ENCODE peak calls at places on chromosomes 16 and 17, in seven cellular contexts. P is neural progenitor cell, N is GM23338, F is brain microvascular endothelial cell, T is spleen, U is PC-3, Y is cardiac muscle cell. Q is an unnamed sample.

GRCh38 chr17:63434951-63435571 is 11.0 kb downstream of the CYB561 start:
- DNase-seq in N (no peak), P (no peak), U (peak), F (no peak), Y (peak), T (no peak), Q (peak)

GRCh38 chr16:23949630-23950290 is 114.0 kb downstream of the PRKCB start:
- DNase-seq in F (no peak), Y (no peak), T (peak), P (no peak), U (no peak), N (no peak), Q (no peak)

GRCh38 chr17:61335845-61336655 is 63.6 kb upstream of the TBX2 start:
- DNase-seq in N (no peak), T (no peak), U (peak), Y (no peak), F (no peak), P (no peak), Q (no peak)

GRCh38 chr17:74241434-74241833 is 28.1 kb downstream of the TTYH2 start:
- DNase-seq in P (no peak), Y (peak), N (no peak), F (no peak), U (no peak), T (no peak), Q (no peak)

GRCh38 chr16:4500283-4500682 is 24.1 kb downstream of the HMOX2 start:
- DNase-seq in P (no peak), T (no peak), U (peak), Y (peak), N (no peak), F (peak), Q (no peak)

GRCh38 chr17:15490634-15491261 is 23.3 kb upstream of the CDRT4 start:
- DNase-seq in U (peak), F (peak), T (peak), N (peak), P (peak), Y (peak), Q (peak)

GRCh38 chr17:69223809-69224208 is 4.8 kb downstream of the ABCA10 start:
- DNase-seq in F (peak), T (no peak), P (no peak), U (no peak), Y (peak), N (no peak), Q (no peak)

GRCh38 chr17:80545499-80545826 is 825 bp downstream of the RPTOR start:
- DNase-seq in U (peak), Y (peak), N (peak), F (no peak), T (no peak), P (no peak), Q (peak)

GRCh38 chr16:66273036-66273435 is 93.5 kb upstream of the CDH5 start:
- DNase-seq in P (no peak), T (no peak), N (no peak), Y (no peak), U (no peak), F (no peak), Q (no peak)

GRCh38 chr17:79919164-79919585 is 79.9 kb upstream of the CBX4 start:
- DNase-seq in T (peak), U (peak), F (no peak), P (no peak), N (peak), Y (no peak), Q (no peak)

GRCh38 chr17:28720247-28720996 is 637 bp downstream of the RPL23A start:
- DNase-seq in T (no peak), Y (no peak), P (no peak), N (no peak), F (no peak), U (no peak), Q (no peak)

GRCh38 chr17:74099441-74100340 is 103.8 kb upstream of the RPL38 start:
- DNase-seq in P (no peak), T (no peak), U (no peak), Y (no peak), N (no peak), F (no peak), Q (no peak)

GRCh38 chr16:87221633-87222032 is 95.6 kb downstream of the C16orf95 start:
- DNase-seq in P (no peak), U (no peak), T (no peak), Y (no peak), N (no peak), F (no peak), Q (no peak)

GRCh38 chr16:4261557-4262172 is 11.2 kb downstream of the TFAP4 start:
- DNase-seq in Y (peak), P (peak), N (peak), U (peak), F (no peak), T (no peak), Q (peak)

GRCh38 chr17:17782425-17783120 is 54.2 kb downstream of the SREBF1 start:
- DNase-seq in T (no peak), Y (peak), U (peak), F (no peak), N (peak), P (peak), Q (peak)

GRCh38 chr17:5500247-5500803 is 14.0 kb downstream of the MIS12 start:
- DNase-seq in Y (no peak), F (no peak), N (no peak), P (no peak), U (no peak), T (no peak), Q (peak)

GRCh38 chr16:66460703-66461102 is 33.6 kb downstream of the BEAN1 start:
- DNase-seq in P (no peak), Y (no peak), T (no peak), N (no peak), F (no peak), U (no peak), Q (no peak)

GRCh38 chr16:53087101-53087500 is 32.3 kb downstream of the CHD9 start:
- DNase-seq in F (peak), P (no peak), Y (peak), T (no peak), U (no peak), N (no peak), Q (no peak)

GRCh38 chr17:7352910-7353635 is 1.1 kb downstream of the KCTD11 start:
- DNase-seq in U (no peak), F (no peak), T (no peak), N (no peak), Y (no peak), P (no peak), Q (no peak)

GRCh38 chr17:45230787-45231480 is 9.2 kb downstream of the FMNL1 start:
- DNase-seq in Y (peak), T (peak), F (no peak), N (no peak), U (peak), P (no peak), Q (no peak)

GRCh38 chr17:45232514-45233422 is 11.1 kb downstream of the FMNL1 start:
- DNase-seq in Y (no peak), T (peak), N (no peak), U (no peak), F (no peak), P (no peak), Q (no peak)

GRCh38 chr17:45230410-45230786 is 8.7 kb downstream of the FMNL1 start:
- DNase-seq in F (no peak), P (no peak), U (no peak), N (no peak), T (no peak), Y (no peak), Q (no peak)

GRCh38 chr17:45229681-45230409 is 8.2 kb downstream of the FMNL1 start:
- DNase-seq in P (no peak), U (no peak), T (peak), N (no peak), Y (peak), F (no peak), Q (no peak)

GRCh38 chr17:45231481-45232116 is 9.9 kb downstream of the FMNL1 start:
- DNase-seq in Y (no peak), T (peak), N (peak), U (peak), F (no peak), P (peak), Q (no peak)
- TF ChIP-seq CTCF in Y (peak), T (peak), N (peak), U (peak), F (peak), P (peak), Q (peak)

GRCh38 chr16:56969769-56970168 is 8.0 kb downstream of the CETP start:
- DNase-seq in T (no peak), U (no peak), F (no peak), Y (no peak), N (no peak), P (no peak), Q (no peak)
- H3K27ac ChIP-seq in T (no peak), U (no peak), F (no peak), Y (no peak), N (no peak), P (no peak), Q (no peak)

DNA sequence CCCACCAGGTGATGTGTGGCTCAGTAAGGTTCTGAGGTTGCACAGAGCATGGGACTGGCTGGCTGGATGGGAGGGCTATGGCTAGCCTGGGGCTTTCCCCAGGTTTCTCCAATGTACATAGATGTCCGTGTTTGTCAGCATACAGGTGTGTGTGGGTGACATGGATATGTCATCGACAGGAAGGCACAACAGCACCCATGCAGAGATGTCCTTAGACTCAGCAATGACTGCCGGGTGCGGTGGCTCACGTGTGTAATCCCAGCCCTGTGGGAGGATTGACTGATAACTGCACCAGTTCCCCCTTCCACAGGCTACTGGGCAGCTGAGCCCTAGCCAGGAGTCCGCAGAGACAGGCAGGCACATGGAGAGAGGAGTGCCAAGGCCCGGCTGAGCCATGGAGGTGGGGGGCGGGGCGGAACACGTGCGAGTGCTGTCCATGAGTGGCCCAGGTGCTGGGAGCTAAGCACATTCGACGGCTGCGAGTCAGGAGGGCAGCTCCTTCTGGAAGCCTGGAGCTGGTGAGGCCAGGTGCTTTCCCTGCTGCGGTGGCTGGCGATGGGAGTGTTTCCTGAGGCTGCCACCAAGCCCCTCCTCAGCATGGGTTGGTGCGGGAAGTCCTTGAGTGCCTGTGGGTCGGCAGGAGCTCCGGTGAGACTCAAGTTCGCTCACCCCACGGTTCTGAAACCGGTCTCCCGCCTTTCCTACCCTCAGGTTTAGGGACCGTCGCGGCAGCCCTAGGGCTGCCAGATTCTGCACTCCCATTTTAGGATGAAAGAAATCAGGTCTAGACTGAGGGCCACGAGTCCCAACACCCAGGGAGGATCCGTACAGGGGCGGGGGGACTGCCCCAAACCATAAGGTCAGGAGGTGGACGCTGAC is 858 bp upstream of the ASPSCR1 start:
- DNase-seq in Y (no peak), T (peak), N (peak), P (peak), U (peak), F (no peak), Q (no peak)
- H3K4me3 ChIP-seq in Y (peak), T (peak), N (peak), P (peak), U (peak), F (peak), Q (peak)

GRCh38 chr16:68381363-68381724 is 67.0 kb downstream of the SMPD3 start:
- DNase-seq in U (no peak), P (no peak), T (no peak), Y (no peak), N (no peak), F (no peak), Q (no peak)

GRCh38 chr16:68383858-68384257 is 64.5 kb downstream of the SMPD3 start:
- DNase-seq in P (no peak), N (no peak), Y (no peak), U (no peak), F (no peak), T (peak), Q (no peak)

GRCh38 chr16:68380676-68381362 is 67.5 kb downstream of the SMPD3 start:
- DNase-seq in F (no peak), U (no peak), N (no peak), P (no peak), T (no peak), Y (no peak), Q (no peak)

GRCh38 chr16:68380348-68380670 is 68.0 kb downstream of the SMPD3 start:
- DNase-seq in P (no peak), N (no peak), T (no peak), Y (no peak), U (no peak), F (no peak), Q (no peak)

GRCh38 chr16:68382296-68382718 is 66.0 kb downstream of the SMPD3 start:
- DNase-seq in Y (no peak), F (no peak), T (no peak), N (peak), P (no peak), U (no peak), Q (peak)
- TF ChIP-seq CTCF in Y (peak), F (peak), T (peak), N (peak), P (peak), U (peak), Q (peak)

GRCh38 chr17:36525113-36525512 is 9.6 kb downstream of the MYO19 start:
- DNase-seq in Y (no peak), F (no peak), N (no peak), T (no peak), U (peak), P (no peak), Q (no peak)
- H3K27ac ChIP-seq in Y (no peak), F (no peak), N (no peak), T (no peak), U (peak), P (no peak), Q (no peak)

DNA sequence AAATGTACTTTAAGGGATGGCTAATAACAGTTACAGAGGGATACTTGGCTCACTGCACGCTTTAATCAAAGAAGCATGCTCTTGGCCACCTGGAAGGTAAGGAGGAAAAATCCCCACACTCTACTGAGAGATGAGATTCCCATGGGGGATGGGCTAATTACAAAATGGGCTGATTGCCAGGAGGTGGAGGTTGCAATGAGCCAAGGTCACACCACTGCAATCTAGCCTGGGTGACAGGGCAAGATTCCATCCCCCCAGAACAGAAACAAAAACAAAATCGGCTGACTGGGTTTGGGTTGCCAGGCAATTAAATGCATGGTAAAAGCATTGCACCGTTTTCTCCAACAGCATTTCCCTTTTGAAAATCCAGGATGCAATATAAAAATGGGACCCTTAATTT is 18.0 kb downstream of the N4BP1 start:
- DNase-seq in N (no peak), T (no peak), P (no peak), Y (no peak), F (no peak), U (no peak), Q (no peak)
- H3K4me3 ChIP-seq in N (no peak), T (no peak), P (no peak), Y (no peak), F (no peak), U (no peak), Q (no peak)

GRCh38 chr16:48321307-48322036 is 63.7 kb downstream of the SIAH1 start:
- DNase-seq in P (no peak), Y (peak), N (no peak), T (no peak), F (peak), U (no peak), Q (no peak)

GRCh38 chr16:48318630-48319029 is 66.6 kb downstream of the SIAH1 start:
- DNase-seq in Y (peak), N (peak), U (no peak), T (no peak), F (peak), P (no peak), Q (peak)

DNA sequence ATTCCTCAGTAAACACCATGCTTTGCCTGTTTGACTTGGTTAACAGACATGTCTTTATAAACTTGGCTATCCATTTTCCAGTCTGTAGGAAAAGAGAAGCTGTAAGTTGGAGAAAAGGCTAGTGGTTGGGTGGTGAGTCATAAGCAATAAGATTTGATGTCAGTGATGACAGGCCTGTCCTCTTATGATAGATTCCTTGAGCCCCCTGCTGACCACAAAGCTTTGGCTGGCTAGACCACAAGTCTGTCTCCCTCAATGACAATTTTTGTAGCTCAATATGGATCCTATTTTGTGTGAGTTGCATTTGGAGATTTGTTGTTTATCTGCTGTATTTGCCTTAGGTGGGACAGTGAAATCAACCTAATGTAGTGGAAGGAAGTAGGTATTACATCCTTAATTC is 67.6 kb downstream of the SIAH1 start:
- DNase-seq in Y (peak), N (no peak), F (peak), U (peak), P (no peak), T (no peak), Q (peak)
- TF ChIP-seq CTCF in Y (no peak), N (no peak), F (peak), U (peak), P (no peak), T (no peak), Q (no peak)

GRCh38 chr16:88809676-88810165 is 2.0 kb downstream of the APRT start:
- DNase-seq in U (no peak), N (no peak), T (no peak), Y (no peak), P (no peak), F (no peak), Q (no peak)
- H3K27ac ChIP-seq in U (no peak), N (peak), T (peak), Y (no peak), P (peak), F (no peak), Q (peak)

GRCh38 chr17:82033359-82034085 is 2.0 kb downstream of the RAC3 start:
- DNase-seq in T (no peak), U (no peak), N (no peak), Y (no peak), F (no peak), P (no peak), Q (no peak)
- H3K4me3 ChIP-seq in T (no peak), U (no peak), N (peak), Y (no peak), F (no peak), P (no peak), Q (no peak)

GRCh38 chr16:80318107-80318506 is 222.7 kb upstream of the DYNLRB2 start:
- DNase-seq in Y (no peak), F (no peak), P (no peak), T (no peak), N (no peak), U (no peak), Q (no peak)

GRCh38 chr16:80317132-80318098 is 223.4 kb upstream of the DYNLRB2 start:
- DNase-seq in N (peak), F (no peak), P (peak), T (no peak), Y (no peak), U (peak), Q (peak)

GRCh38 chr16:80323187-80323807 is 217.5 kb upstream of the DYNLRB2 start:
- DNase-seq in Y (no peak), P (peak), F (no peak), U (no peak), T (no peak), N (no peak), Q (no peak)

GRCh38 chr16:80323808-80324195 is 217.0 kb upstream of the DYNLRB2 start:
- DNase-seq in U (no peak), T (no peak), P (no peak), F (no peak), N (peak), Y (no peak), Q (no peak)

GRCh38 chr16:80319181-80319580 is 221.6 kb upstream of the DYNLRB2 start:
- DNase-seq in T (no peak), F (no peak), U (peak), Y (no peak), N (peak), P (no peak), Q (no peak)
- TF ChIP-seq CTCF in T (no peak), F (peak), U (no peak), Y (no peak), N (peak), P (no peak), Q (no peak)